ENCODE peak calls at places on chromosome 3, in ten cellular contexts. Y, T, R, V, N, W, P, U, B and F are unnamed samples.

GRCh38 chr3:149378420-149379388 is 1.3 kb upstream of the TM4SF1 start:
- DNase-seq in U (no peak), W (no peak), V (no peak), P (no peak), T (no peak), N (no peak), R (no peak), Y (no peak), B (no peak), F (no peak)

GRCh38 chr3:121995190-121996137 is 26.6 kb downstream of the ILDR1 start:
- DNase-seq in V (no peak), W (peak; percentile 72), B (peak; percentile 56), Y (no peak), U (peak; percentile 56), N (peak; percentile 52), P (peak; percentile 82), T (peak; percentile 50), R (peak; percentile 27), F (peak; percentile 16)

GRCh38 chr3:107216711-107217110 is 160.5 kb upstream of the CCDC54 start:
- DNase-seq in N (no peak), Y (no peak), V (no peak), P (no peak), W (no peak), U (peak; percentile 60), T (no peak), R (peak; percentile 73), B (no peak), F (peak; percentile 76)

GRCh38 chr3:17157713-17158112 is 273.0 kb downstream of the PLCL2 start:
- DNase-seq in W (no peak), Y (no peak), U (no peak), P (no peak), R (peak; percentile 12), N (no peak), V (no peak), T (no peak), B (no peak), F (no peak)

GRCh38 chr3:541328-541727 is 344.8 kb downstream of the CHL1 start:
- DNase-seq in R (no peak), N (no peak), U (no peak), Y (no peak), V (no peak), W (no peak), T (no peak), P (no peak), B (no peak), F (no peak)

GRCh38 chr3:42746455-42747450 is 26.3 kb downstream of the CCDC13 start:
- DNase-seq in P (peak; percentile 22), T (no peak), V (no peak), N (peak; percentile 54), R (no peak), Y (no peak), U (no peak), W (no peak), B (no peak), F (peak; percentile 75)

GRCh38 chr3:126522363-126522788 is 1.6 kb upstream of the CHST13 start:
- DNase-seq in V (peak; percentile 11), N (peak; percentile 60), B (peak; percentile 16), P (peak; percentile 76), R (peak; percentile 7), U (peak; percentile 59), T (peak; percentile 72), W (no peak), Y (peak; percentile 5), F (peak; percentile 4)

GRCh38 chr3:129577356-129577755 is 29.1 kb downstream of the PLXND1 start:
- DNase-seq in B (no peak), U (peak; percentile 87), P (no peak), N (no peak), T (no peak), R (no peak), V (no peak), Y (no peak), W (no peak), F (no peak)

GRCh38 chr3:127030328-127031045 is 47.6 kb downstream of the PLXNA1 start:
- DNase-seq in U (no peak), R (no peak), V (no peak), W (no peak), T (no peak), Y (no peak), N (no peak), P (no peak), B (no peak), F (no peak)

GRCh38 chr3:138862924-138863775 is 28.4 kb upstream of the PIK3CB start:
- DNase-seq in V (no peak), W (no peak), Y (no peak), R (no peak), U (no peak), B (no peak), N (peak; percentile 97), P (peak; percentile 57), T (peak; percentile 12), F (peak; percentile 16)

GRCh38 chr3:123301331-123302184 is 99.8 kb downstream of the SEC22A start:
- DNase-seq in U (no peak), W (no peak), N (no peak), P (no peak), T (no peak), Y (no peak), V (no peak), B (no peak), R (no peak), F (no peak)

GRCh38 chr3:22012471-22012870 is 261.5 kb upstream of the ZNF385D start:
- DNase-seq in B (no peak), U (no peak), T (no peak), V (no peak), Y (no peak), W (no peak), R (no peak), P (no peak), N (no peak), F (no peak)

GRCh38 chr3:53169832-53170324 is 8.9 kb downstream of the PRKCD start:
- DNase-seq in W (no peak), V (no peak), B (no peak), R (no peak), N (no peak), P (no peak), Y (no peak), U (no peak), T (no peak), F (no peak)

GRCh38 chr3:171970301-171970788 is 69.0 kb upstream of the FNDC3B start:
- DNase-seq in B (no peak), T (no peak), P (no peak), W (no peak), N (no peak), U (no peak), Y (no peak), R (no peak), V (no peak), F (no peak)

GRCh38 chr3:64685800-64686445 is 1.9 kb downstream of the ADAMTS9 start:
- DNase-seq in N (peak; percentile 13), Y (no peak), B (peak; percentile 31), R (peak; percentile 60), P (peak; percentile 94), T (peak; percentile 80), U (peak; percentile 94), V (peak; percentile 36), W (peak; percentile 75), F (peak; percentile 61)

GRCh38 chr3:9508781-9509180 is 44.8 kb downstream of the LHFPL4 start:
- DNase-seq in P (peak; percentile 66), R (no peak), Y (no peak), U (no peak), W (no peak), B (no peak), N (no peak), T (no peak), V (no peak), F (no peak)

GRCh38 chr3:150922611-150923010 is 17.4 kb upstream of the MINDY4B start:
- DNase-seq in V (no peak), U (no peak), Y (no peak), B (no peak), R (no peak), N (no peak), T (no peak), P (peak; percentile 75), W (peak; percentile 29), F (no peak)

GRCh38 chr3:190165253-190165652 is 44.6 kb upstream of the P3H2 start:
- DNase-seq in N (no peak), Y (no peak), R (no peak), V (no peak), W (no peak), B (no peak), T (no peak), P (no peak), U (no peak), F (no peak)

GRCh38 chr3:132730891-132731580 is 8.8 kb upstream of the NPHP3 start:
- DNase-seq in U (no peak), V (no peak), B (no peak), R (no peak), P (no peak), Y (no peak), N (peak; percentile 33), W (no peak), T (peak; percentile 33), F (no peak)

GRCh38 chr3:33658971-33659848 is 58.8 kb downstream of the CLASP2 start:
- DNase-seq in W (no peak), V (peak; percentile 74), Y (peak; percentile 1), T (peak; percentile 49), B (peak; percentile 69), U (peak; percentile 87), R (no peak), N (peak; percentile 64), P (peak; percentile 78), F (no peak)

GRCh38 chr3:158103131-158103955 is 2.9 kb downstream of the SHOX2 start:
- DNase-seq in N (peak; percentile 13), P (peak; percentile 54), V (no peak), B (no peak), U (peak; percentile 51), T (peak; percentile 38), W (no peak), Y (no peak), R (peak; percentile 33), F (no peak)